ENCODE peak calls at places on chromosomes 7 and 10, in five cellular contexts. A, C, Y, Q and G are unnamed samples.

GRCh38 chr10:60082341-60083038 is 176.1 kb upstream of the CCDC6 start:
- DNase-seq in A (no peak), C (no peak), Y (no peak), Q (no peak), G (no peak)

GRCh38 chr7:108328174-108328651 is 128.0 kb downstream of the NRCAM start:
- DNase-seq in A (no peak), C (no peak), Y (no peak), Q (no peak), G (no peak)

GRCh38 chr7:1950623-1951523 is 280.8 kb downstream of the ELFN1 start:
- DNase-seq in A (peak), C (no peak), Y (no peak), Q (no peak), G (no peak)

GRCh38 chr10:123862421-123863188 is 29.0 kb downstream of the CPXM2 start:
- DNase-seq in A (no peak), C (no peak), Y (no peak), Q (no peak), G (no peak)

GRCh38 chr10:110168601-110169481 is 38.6 kb upstream of the MXI1 start:
- DNase-seq in A (peak), C (no peak), Y (no peak), Q (no peak), G (peak)

GRCh38 chr10:17206210-17206709 is 4.8 kb upstream of the TRDMT1 start:
- DNase-seq in A (peak), C (no peak), Y (peak), Q (peak), G (no peak)

GRCh38 chr10:116024479-116024878 is 248.5 kb downstream of the GFRA1 start:
- DNase-seq in A (no peak), C (no peak), Y (no peak), Q (no peak), G (no peak)

GRCh38 chr10:46555366-46555712 is 1.1 kb downstream of the GPRIN2 start:
- DNase-seq in A (no peak), C (peak), Y (no peak), Q (no peak), G (no peak)

GRCh38 chr10:58030208-58030607 is 237.5 kb downstream of the IPMK start:
- DNase-seq in A (no peak), C (no peak), Y (no peak), Q (no peak), G (no peak)

GRCh38 chr10:47195274-47195885 is 104.6 kb upstream of the GDF10 start:
- DNase-seq in A (peak), C (no peak), Y (no peak), Q (no peak), G (no peak)